ENCODE peak calls at places on chromosomes 3 and 15, in eight cellular contexts. V, E, D, C, K, N, G and O are unnamed samples.

GRCh38 chr3:159764211-159765024 is 224.2 kb upstream of the IL12A start:
- DNase-seq in V (peak; percentile 77), E (peak; percentile 80), D (no peak), C (peak; percentile 77), K (peak; percentile 76), N (peak; percentile 79), G (peak; percentile 85), O (peak; percentile 80)

GRCh38 chr3:128282392-128283196 is 129.3 kb downstream of the EEFSEC start:
- DNase-seq in V (peak; percentile 47), E (no peak), D (no peak), C (no peak), K (peak; percentile 83), N (no peak), G (no peak), O (peak; percentile 58)

GRCh38 chr15:48795901-48796300 is 15.0 kb downstream of the CEP152 start:
- DNase-seq in V (no peak), E (no peak), D (no peak), C (no peak), K (no peak), N (no peak), G (no peak), O (no peak)

GRCh38 chr3:33749546-33750215 is 31.6 kb upstream of the CLASP2 start:
- DNase-seq in V (no peak), E (peak; percentile 91), D (no peak), C (peak; percentile 33), K (no peak), N (no peak), G (peak; percentile 90), O (no peak)

GRCh38 chr3:131630117-131630516 is 127.3 kb upstream of the MRPL3 start:
- DNase-seq in V (no peak), E (no peak), D (peak; percentile 30), C (no peak), K (no peak), N (no peak), G (peak; percentile 57), O (no peak)

GRCh38 chr15:75577401-75578205 is 1.5 kb downstream of the PTPN9 start:
- DNase-seq in V (no peak), E (peak; percentile 21), D (no peak), C (peak; percentile 36), K (no peak), N (no peak), G (peak; percentile 20), O (no peak)

GRCh38 chr3:69838696-69839515 is 99.6 kb downstream of the MITF start:
- DNase-seq in V (no peak), E (peak; percentile 68), D (no peak), C (no peak), K (no peak), N (no peak), G (no peak), O (no peak)

GRCh38 chr15:48394172-48394571 is 62.9 kb downstream of the DUT start:
- DNase-seq in V (no peak), E (no peak), D (no peak), C (no peak), K (no peak), N (no peak), G (no peak), O (no peak)

GRCh38 chr15:83565553-83566159 is 88.3 kb upstream of the ADAMTSL3 start:
- DNase-seq in V (peak; percentile 39), E (peak; percentile 39), D (no peak), C (peak; percentile 48), K (peak; percentile 33), N (no peak), G (peak; percentile 31), O (no peak)

GRCh38 chr15:60444289-60444912 is 34.5 kb downstream of the ICE2 start:
- DNase-seq in V (no peak), E (peak; percentile 60), D (no peak), C (peak; percentile 53), K (peak; percentile 58), N (no peak), G (peak; percentile 26), O (no peak)

GRCh38 chr15:52795464-52796227 is 5.5 kb upstream of the ONECUT1 start:
- DNase-seq in V (no peak), E (no peak), D (no peak), C (no peak), K (no peak), N (no peak), G (no peak), O (no peak)

GRCh38 chr15:99503411-99503810 is 62.4 kb upstream of the MEF2A start:
- DNase-seq in V (no peak), E (no peak), D (no peak), C (no peak), K (no peak), N (no peak), G (no peak), O (no peak)

GRCh38 chr3:190378240-190378891 is 9.6 kb upstream of the CLDN16 start:
- DNase-seq in V (no peak), E (peak; percentile 31), D (no peak), C (peak; percentile 59), K (peak; percentile 73), N (no peak), G (peak; percentile 99), O (no peak)

GRCh38 chr3:196537319-196537984 is 22.3 kb upstream of the SMCO1 start:
- DNase-seq in V (peak; percentile 11), E (no peak), D (peak; percentile 15), C (peak; percentile 37), K (peak; percentile 31), N (no peak), G (peak; percentile 37), O (no peak)

GRCh38 chr3:46705751-46706572 is 4.8 kb downstream of the TMIE start:
- DNase-seq in V (no peak), E (peak; percentile 81), D (no peak), C (peak; percentile 26), K (peak; percentile 76), N (no peak), G (no peak), O (peak; percentile 52)

GRCh38 chr15:80159811-80160569 is 7.2 kb downstream of the FAH start:
- DNase-seq in V (no peak), E (no peak), D (no peak), C (no peak), K (no peak), N (no peak), G (no peak), O (no peak)

GRCh38 chr15:31758126-31758525 is 272.2 kb upstream of the CHRNA7 start:
- DNase-seq in V (peak; percentile 93), E (peak; percentile 44), D (no peak), C (peak; percentile 44), K (no peak), N (no peak), G (no peak), O (no peak)

GRCh38 chr3:123817413-123817812 is 66.7 kb downstream of the MYLK start:
- DNase-seq in V (no peak), E (no peak), D (no peak), C (no peak), K (peak; percentile 51), N (no peak), G (no peak), O (no peak)

GRCh38 chr3:188294823-188295487 is 141.0 kb downstream of the LPP start:
- DNase-seq in V (peak; percentile 62), E (peak; percentile 93), D (no peak), C (peak; percentile 81), K (peak; percentile 81), N (no peak), G (peak; percentile 95), O (no peak)

GRCh38 chr3:33218072-33218445 is 551 bp downstream of the SUSD5 start:
- DNase-seq in V (no peak), E (no peak), D (no peak), C (no peak), K (no peak), N (no peak), G (no peak), O (no peak)

GRCh38 chr3:189903562-189904250 is 217.0 kb downstream of the P3H2 start:
- DNase-seq in V (no peak), E (no peak), D (no peak), C (no peak), K (no peak), N (no peak), G (no peak), O (no peak)

GRCh38 chr3:155097009-155097349 is 16.9 kb downstream of the MME start:
- DNase-seq in V (no peak), E (no peak), D (no peak), C (no peak), K (no peak), N (no peak), G (no peak), O (no peak)

GRCh38 chr3:190183121-190183520 is 62.4 kb upstream of the P3H2 start:
- DNase-seq in V (peak; percentile 56), E (peak; percentile 97), D (no peak), C (no peak), K (peak; percentile 89), N (no peak), G (peak; percentile 92), O (no peak)

GRCh38 chr3:54180926-54181325 is 58.6 kb downstream of the CACNA2D3 start:
- DNase-seq in V (no peak), E (no peak), D (no peak), C (no peak), K (no peak), N (no peak), G (no peak), O (no peak)

GRCh38 chr15:66650433-66650832 is 51.6 kb upstream of the SMAD6 start:
- DNase-seq in V (no peak), E (peak; percentile 36), D (no peak), C (no peak), K (peak; percentile 66), N (no peak), G (no peak), O (peak; percentile 82)

GRCh38 chr3:36928220-36928619 is 16.6 kb downstream of the TRANK1 start:
- DNase-seq in V (no peak), E (no peak), D (no peak), C (no peak), K (no peak), N (no peak), G (no peak), O (no peak)

GRCh38 chr3:72255191-72255590 is 470.2 kb upstream of the PROK2 start:
- DNase-seq in V (no peak), E (no peak), D (no peak), C (no peak), K (peak; percentile 92), N (no peak), G (no peak), O (no peak)

GRCh38 chr3:147373301-147373700 is 33.0 kb downstream of the ZIC4 start:
- DNase-seq in V (no peak), E (no peak), D (no peak), C (no peak), K (no peak), N (no peak), G (no peak), O (no peak)

GRCh38 chr15:78146437-78147154 is 2.6 kb upstream of the IDH3A start:
- DNase-seq in V (no peak), E (no peak), D (no peak), C (no peak), K (no peak), N (no peak), G (peak; percentile 24), O (no peak)

GRCh38 chr3:128380719-128381118 is 86.0 kb downstream of the DNAJB8 start:
- DNase-seq in V (no peak), E (no peak), D (no peak), C (no peak), K (no peak), N (no peak), G (no peak), O (no peak)